ENCODE peak calls at places on chromosomes 4 and X, in six cellular contexts. T is HepG2, W is HCT116, G is mammary epithelial cell, R is GM23248, O is PC-3. H is an unnamed sample.

GRCh38 chr4:71559957-71560541 is 221.2 kb downstream of the SLC4A4 start:
- DNase-seq in T (no peak), W (no peak), G (no peak), R (peak), O (peak), H (peak)

GRCh38 chr4:73525611-73526010 is 44.1 kb downstream of the AFM start:
- DNase-seq in T (no peak), W (no peak), G (no peak), R (no peak), O (no peak), H (no peak)

GRCh38 chr4:162163892-162164759 is at the start of gene FSTL5:
- DNase-seq in T (peak), W (no peak), G (peak), R (peak), O (peak), H (peak)

GRCh38 chr4:60794372-60794771 is 405.8 kb upstream of the ADGRL3 start:
- DNase-seq in T (no peak), W (no peak), G (no peak), R (no peak), O (no peak), H (no peak)

GRCh38 chrX:3046253-3046909 is 5.1 kb downstream of the ARSF start:
- DNase-seq in T (no peak), W (no peak), G (no peak), R (no peak), O (no peak), H (no peak)

GRCh38 chr4:150209140-150209829 is 131.0 kb downstream of the DCLK2 start:
- DNase-seq in T (peak), W (peak), G (peak), R (peak), O (peak), H (peak)

GRCh38 chrX:109733658-109734022 is 583 bp upstream of the ACSL4 start:
- DNase-seq in T (no peak), W (no peak), G (no peak), R (no peak), O (no peak), H (peak)

GRCh38 chrX:119343856-119344255 is 55.3 kb upstream of the SLC25A43 start:
- DNase-seq in T (no peak), W (no peak), G (peak), R (peak), O (peak), H (no peak)

GRCh38 chrX:134669378-134670098 is 11.3 kb upstream of the PLAC1 start:
- DNase-seq in T (no peak), W (no peak), G (peak), R (peak), O (peak), H (peak)

GRCh38 chr4:144572660-144573059 is 73.3 kb upstream of the HHIP start:
- DNase-seq in T (peak), W (no peak), G (no peak), R (no peak), O (no peak), H (no peak)

GRCh38 chr4:89196056-89196674 is 84.8 kb downstream of the TIGD2 start:
- DNase-seq in T (no peak), W (peak), G (no peak), R (peak), O (no peak), H (peak)

GRCh38 chr4:103032575-103032974 is 13.1 kb upstream of the SLC9B1 start:
- DNase-seq in T (peak), W (peak), G (peak), R (peak), O (peak), H (peak)

GRCh38 chr4:91256043-91256442 is 1047.7 kb upstream of the GRID2 start:
- DNase-seq in T (no peak), W (no peak), G (no peak), R (no peak), O (no peak), H (no peak)

GRCh38 chrX:47221756-47222155 is 3.3 kb downstream of the CDK16 start:
- DNase-seq in T (no peak), W (no peak), G (no peak), R (no peak), O (no peak), H (no peak)

GRCh38 chrX:27236681-27237080 is 226.5 kb downstream of the PPP4R3C start:
- DNase-seq in T (peak), W (no peak), G (no peak), R (no peak), O (no peak), H (no peak)

GRCh38 chr4:182015893-182016292 is 227.3 kb upstream of the TENM3 start:
- DNase-seq in T (no peak), W (no peak), G (peak), R (peak), O (no peak), H (peak)

GRCh38 chrX:7074135-7074907 is 73.2 kb upstream of the STS start:
- DNase-seq in T (no peak), W (no peak), G (peak), R (no peak), O (no peak), H (no peak)

GRCh38 chr4:139266583-139267257 is 13.3 kb downstream of the MGARP start:
- DNase-seq in T (peak), W (no peak), G (no peak), R (peak), O (no peak), H (peak)

GRCh38 chr4:26557164-26557563 is 26.7 kb upstream of the TBC1D19 start:
- DNase-seq in T (no peak), W (no peak), G (peak), R (peak), O (peak), H (peak)

GRCh38 chrX:49840679-49841078 is 11.6 kb downstream of the PAGE4 start:
- DNase-seq in T (peak), W (peak), G (peak), R (peak), O (peak), H (peak)

GRCh38 chr4:165133150-165133549 is 20.5 kb upstream of the TMEM192 start:
- DNase-seq in T (no peak), W (no peak), G (no peak), R (no peak), O (no peak), H (no peak)

GRCh38 chr4:17511041-17511949 is 595 bp downstream of the QDPR start:
- DNase-seq in T (peak), W (peak), G (peak), R (peak), O (peak), H (peak)

GRCh38 chrX:66731398-66731797 is 92.5 kb upstream of the EDA2R start:
- DNase-seq in T (peak), W (no peak), G (peak), R (peak), O (peak), H (peak)

GRCh38 chrX:2383735-2384134 is 117.0 kb downstream of the DHRSX start:
- DNase-seq in T (no peak), W (no peak), G (peak), R (no peak), O (peak), H (no peak)

GRCh38 chrX:65757943-65758342 is 90.5 kb downstream of the MSN start:
- DNase-seq in T (no peak), W (no peak), G (peak), R (no peak), O (no peak), H (no peak)

GRCh38 chr4:4485806-4486205 is 56.0 kb downstream of the STX18 start:
- DNase-seq in T (no peak), W (no peak), G (no peak), R (no peak), O (no peak), H (no peak)

GRCh38 chr4:179678093-179678804 is 2236.0 kb upstream of the AGA start:
- DNase-seq in T (no peak), W (no peak), G (no peak), R (no peak), O (no peak), H (peak)

GRCh38 chr4:22707390-22707789 is 14.7 kb downstream of the GBA3 start:
- DNase-seq in T (no peak), W (no peak), G (no peak), R (no peak), O (no peak), H (no peak)

GRCh38 chr4:148007789-148008188 is 275.9 kb downstream of the ARHGAP10 start:
- DNase-seq in T (no peak), W (no peak), G (no peak), R (no peak), O (no peak), H (no peak)

GRCh38 chr4:102959503-102959902 is 60.0 kb downstream of the SLC9B1 start:
- DNase-seq in T (no peak), W (no peak), G (no peak), R (no peak), O (no peak), H (no peak)

GRCh38 chr4:23882976-23883531 is 6.8 kb downstream of the PPARGC1A start:
- DNase-seq in T (no peak), W (no peak), G (peak), R (no peak), O (no peak), H (peak)

GRCh38 chr4:13329963-13330362 is 154.2 kb downstream of the RAB28 start:
- DNase-seq in T (no peak), W (peak), G (peak), R (peak), O (peak), H (peak)

GRCh38 chr4:121656269-121656641 is 40.5 kb downstream of the ANXA5 start:
- DNase-seq in T (peak), W (peak), G (peak), R (peak), O (peak), H (peak)

GRCh38 chr4:106366026-106366425 is 2.6 kb downstream of the GIMD1 start:
- DNase-seq in T (peak), W (no peak), G (no peak), R (peak), O (peak), H (peak)

GRCh38 chr4:98626350-98626749 is 32.1 kb downstream of the TSPAN5 start:
- DNase-seq in T (no peak), W (peak), G (peak), R (peak), O (peak), H (peak)

GRCh38 chrX:23699636-23700194 is 32.4 kb downstream of the PRDX4 start:
- DNase-seq in T (no peak), W (no peak), G (no peak), R (peak), O (no peak), H (peak)

GRCh38 chr4:160353548-160353947 is 1250.7 kb downstream of the RAPGEF2 start:
- DNase-seq in T (no peak), W (no peak), G (no peak), R (no peak), O (no peak), H (no peak)

GRCh38 chr4:37893164-37893563 is 2.3 kb downstream of the TBC1D1 start:
- DNase-seq in T (no peak), W (no peak), G (no peak), R (no peak), O (no peak), H (no peak)

GRCh38 chr4:37892641-37893040 is 1.8 kb downstream of the TBC1D1 start:
- DNase-seq in T (no peak), W (no peak), G (no peak), R (no peak), O (no peak), H (no peak)

GRCh38 chr4:37889849-37890500 is 909 bp upstream of the TBC1D1 start:
- DNase-seq in T (no peak), W (no peak), G (no peak), R (peak), O (no peak), H (no peak)

GRCh38 chr4:37891221-37892159 is 606 bp downstream of the TBC1D1 start:
- DNase-seq in T (no peak), W (no peak), G (peak), R (peak), O (no peak), H (peak)

DNA sequence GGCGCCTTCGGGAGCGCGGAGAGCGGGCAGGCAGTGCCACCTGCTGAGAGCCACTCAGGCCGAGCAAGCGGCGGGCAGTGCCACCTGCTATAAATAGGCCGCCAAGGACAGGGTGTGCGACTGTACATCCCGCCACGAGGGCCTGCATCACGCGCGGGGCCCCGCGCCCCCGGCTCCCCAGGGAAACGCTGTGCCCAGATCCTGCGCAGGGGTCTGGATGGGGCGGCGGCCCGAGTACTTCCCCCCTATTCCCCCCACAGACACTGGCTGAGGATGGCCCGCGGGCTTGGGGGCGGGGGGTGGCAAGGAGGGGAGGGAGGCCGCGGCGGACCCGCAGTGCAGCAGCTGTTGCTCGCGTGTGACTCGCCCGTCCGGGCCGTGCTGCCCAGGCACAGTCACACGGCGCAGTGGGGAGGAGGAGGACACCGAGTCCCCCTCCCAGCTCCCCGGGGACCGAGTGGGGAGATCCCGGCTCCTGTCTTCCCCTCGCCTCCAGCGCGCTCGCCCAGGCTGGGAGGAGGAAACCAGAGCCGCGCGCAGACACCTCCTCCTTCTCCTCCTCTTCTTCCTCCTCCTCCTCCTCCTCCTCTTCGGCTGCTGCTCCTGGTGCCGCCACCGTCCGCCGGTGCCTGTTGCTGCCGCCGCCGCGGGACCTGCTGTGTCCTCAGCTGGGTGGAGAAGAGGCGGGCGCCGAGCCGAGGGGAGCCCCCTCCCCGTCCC is at the start of gene TBC1D1:
- DNase-seq in T (no peak), W (no peak), G (peak), R (peak), O (peak), H (no peak)
- TF ChIP-seq EZH2 in T (no peak), W (no peak), G (no peak), R (no peak), O (no peak), H (no peak)

DNA sequence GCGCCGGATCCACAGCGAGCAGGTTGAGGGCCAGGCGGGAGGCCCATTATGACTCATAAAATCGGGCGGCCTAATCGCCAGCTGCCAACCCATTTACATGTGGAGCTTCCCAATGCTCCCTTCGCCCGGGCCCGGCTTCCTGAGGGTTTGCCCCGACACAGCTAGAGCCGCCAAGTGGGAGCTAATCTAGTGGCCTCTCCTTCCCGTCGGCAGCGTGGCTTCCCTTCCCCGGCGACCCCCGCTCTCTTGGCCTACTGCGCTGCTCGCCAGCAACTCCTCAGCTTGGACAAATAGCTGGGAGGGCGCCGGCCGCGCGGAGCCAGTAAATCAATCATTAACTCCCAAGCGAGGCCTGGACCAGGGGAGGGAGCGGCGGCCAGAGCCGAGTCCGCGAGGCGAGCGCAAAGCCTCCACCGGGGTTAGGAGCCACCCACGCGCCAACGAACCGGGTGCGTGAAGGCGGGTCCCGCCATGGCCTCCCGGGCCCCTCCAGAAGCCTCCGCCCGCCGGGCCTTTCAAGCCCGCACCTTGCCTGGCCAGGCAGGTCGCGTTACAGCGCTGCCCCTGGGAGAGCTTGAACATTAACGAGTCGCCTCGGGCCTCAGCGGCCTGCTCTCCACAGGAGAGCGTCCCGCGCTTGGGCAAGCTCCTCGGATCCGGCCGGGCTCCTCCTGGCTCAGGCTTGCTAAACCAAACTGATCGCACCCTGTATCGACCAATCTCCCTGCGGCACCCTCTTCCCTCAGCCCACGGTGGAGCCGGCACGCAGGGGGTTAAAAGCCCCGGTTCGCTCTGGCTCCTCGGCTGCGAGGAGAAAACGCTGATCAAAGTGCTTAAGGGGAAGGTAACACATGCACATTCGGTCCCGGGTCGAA is 10.6 kb upstream of the BCOR start:
- DNase-seq in T (peak), W (no peak), G (no peak), R (peak), O (peak), H (peak)
- H3K9ac ChIP-seq in T (peak), W (peak), G (no peak), R (peak), O (peak), H (peak)

GRCh38 chrX:153647461-153648357 is 706 bp downstream of the DUSP9 start:
- DNase-seq in T (no peak), W (no peak), G (no peak), R (peak), O (no peak), H (no peak)
- TF ChIP-seq EZH2 in T (no peak), W (no peak), G (no peak), R (no peak), O (no peak), H (peak)

DNA sequence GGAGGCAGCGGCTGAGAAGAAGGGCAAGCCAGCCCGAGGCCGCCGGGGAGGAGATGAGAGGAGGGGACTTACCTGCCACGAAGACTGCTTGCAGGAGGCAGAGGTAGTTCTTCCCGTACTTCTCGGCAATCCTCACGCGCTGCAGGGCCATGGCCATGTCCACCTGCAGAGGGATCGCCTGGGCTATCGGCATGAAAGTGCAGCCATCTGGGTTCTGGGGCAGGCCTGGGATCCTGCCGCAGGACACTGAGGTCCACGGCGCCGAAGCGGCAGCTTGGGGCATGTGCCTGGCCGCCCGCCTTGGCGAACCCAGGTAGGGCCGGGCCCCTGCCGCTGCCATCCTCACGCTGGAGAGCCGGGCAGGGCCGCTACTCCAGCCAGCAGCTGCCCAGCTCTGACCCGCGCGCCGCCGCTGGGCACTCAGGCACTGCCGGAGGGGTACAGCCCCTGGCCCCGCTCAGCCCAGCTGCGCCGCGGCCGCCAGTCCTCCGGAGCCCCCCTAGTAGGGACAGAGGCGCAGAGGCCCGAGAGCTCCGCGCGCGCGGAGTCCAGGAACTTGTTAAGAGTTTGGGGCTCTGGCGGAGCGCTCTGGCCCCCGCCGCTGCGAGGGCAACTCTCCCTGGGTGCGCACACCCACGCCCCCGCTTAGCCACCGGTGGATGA is 16.0 kb downstream of the MCF2 start:
- DNase-seq in T (no peak), W (no peak), G (no peak), R (peak), O (no peak), H (peak)
- H3K9ac ChIP-seq in T (no peak), W (no peak), G (no peak), R (no peak), O (no peak), H (no peak)

GRCh38 chrX:68703849-68704248 is 56.4 kb downstream of the STARD8 start:
- DNase-seq in T (no peak), W (no peak), G (no peak), R (no peak), O (no peak), H (no peak)

GRCh38 chrX:68708503-68709290 is 61.2 kb downstream of the STARD8 start:
- DNase-seq in T (no peak), W (no peak), G (no peak), R (peak), O (no peak), H (no peak)

GRCh38 chrX:68710870-68711576 is 63.6 kb downstream of the STARD8 start:
- DNase-seq in T (peak), W (peak), G (peak), R (peak), O (peak), H (peak)

GRCh38 chrX:68703369-68703768 is 55.9 kb downstream of the STARD8 start:
- DNase-seq in T (no peak), W (no peak), G (no peak), R (no peak), O (no peak), H (no peak)

GRCh38 chrX:68705986-68706385 is 58.5 kb downstream of the STARD8 start:
- DNase-seq in T (no peak), W (no peak), G (no peak), R (no peak), O (no peak), H (no peak)
- TF ChIP-seq EZH2 in T (no peak), W (no peak), G (no peak), R (no peak), O (no peak), H (no peak)

DNA sequence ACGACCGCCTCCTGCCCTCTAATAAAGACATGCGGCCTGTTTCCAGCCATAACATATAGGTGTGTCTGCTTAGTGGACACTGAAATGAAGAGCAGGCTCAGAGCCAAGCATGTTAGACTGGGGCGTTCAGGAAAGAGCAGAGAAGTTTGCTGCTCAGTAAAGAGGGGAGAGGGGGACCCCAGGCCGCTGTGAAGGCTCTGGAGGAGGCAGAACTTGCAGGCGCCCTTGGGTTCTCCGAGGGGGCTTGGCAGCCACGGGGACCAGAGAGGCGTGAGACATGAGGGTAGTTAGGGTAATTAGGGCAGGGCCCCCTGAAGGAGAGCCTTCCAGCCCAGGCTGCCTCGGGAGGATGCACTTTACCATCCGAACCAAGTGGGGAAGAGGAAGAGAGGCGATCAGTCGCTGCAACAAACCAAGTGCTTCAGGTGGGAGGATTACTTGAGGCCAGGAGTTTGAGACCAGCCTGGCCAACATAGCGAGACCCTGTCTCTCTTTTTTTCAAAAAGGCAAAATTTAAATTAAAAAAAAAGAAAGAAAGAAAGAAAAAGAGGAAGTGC is 46.6 kb upstream of the CDKN2AIP start:
- DNase-seq in T (no peak), W (no peak), G (no peak), R (no peak), O (no peak), H (no peak)
- H3K9ac ChIP-seq in T (peak), W (no peak), G (no peak), R (peak), O (peak), H (no peak)

GRCh38 chr4:54231419-54232150 is 2.5 kb downstream of the PDGFRA start:
- DNase-seq in T (no peak), W (no peak), G (no peak), R (peak), O (no peak), H (peak)
- TF ChIP-seq EZH2 in T (no peak), W (no peak), G (no peak), R (no peak), O (no peak), H (no peak)

GRCh38 chr4:6715704-6716017 is 313 bp upstream of the BLOC1S4 start:
- DNase-seq in T (no peak), W (no peak), G (no peak), R (no peak), O (no peak), H (no peak)
- H3K9ac ChIP-seq in T (peak), W (peak), G (peak), R (peak), O (peak), H (no peak)